ENCODE peak calls at places on chromosomes 7 and 10, in six cellular contexts. C is mammary epithelial cell; P is CD8-positive, alpha-beta T cell; V is PC-9; G is WERI-Rb-1; E is naive thymus-derived CD4-positive, alpha-beta T cell. L is an unnamed sample.

GRCh38 chr10:8402469-8403074 is 348.1 kb downstream of the GATA3 start:
- DNase-seq in P (peak), E (peak), V (no peak), C (no peak), G (no peak), L (no peak)

GRCh38 chr10:112957589-112958202 is 7.6 kb downstream of the TCF7L2 start:
- DNase-seq in G (no peak), V (no peak), C (no peak), E (no peak), P (no peak), L (no peak)

GRCh38 chr10:8049874-8050560 is 4.5 kb upstream of the GATA3 start:
- DNase-seq in V (no peak), E (peak), C (peak), G (no peak), P (no peak), L (no peak)

GRCh38 chr7:155291729-155292128 is 5.9 kb upstream of the INSIG1 start:
- DNase-seq in V (no peak), C (no peak), E (no peak), P (no peak), G (no peak), L (no peak)

GRCh38 chr10:6014241-6014761 is 37.0 kb upstream of the IL15RA start:
- DNase-seq in V (no peak), G (peak), P (peak), E (peak), C (peak), L (peak)

GRCh38 chr7:110620336-110620735 is 470.6 kb upstream of the LRRN3 start:
- DNase-seq in P (no peak), G (no peak), E (no peak), V (no peak), C (no peak), L (no peak)

GRCh38 chr7:80372415-80372814 is 139.4 kb downstream of the GNAT3 start:
- DNase-seq in P (no peak), C (no peak), G (no peak), V (no peak), E (no peak), L (no peak)

GRCh38 chr10:46543379-46544014 is 13.0 kb downstream of the GPRIN2 start:
- DNase-seq in P (no peak), V (no peak), E (no peak), C (no peak), G (peak), L (peak)

GRCh38 chr7:117384693-117385092 is 42.6 kb downstream of the ASZ1 start:
- DNase-seq in C (no peak), E (no peak), G (no peak), P (no peak), V (no peak), L (no peak)

GRCh38 chr7:83996879-83997278 is 197.7 kb downstream of the SEMA3A start:
- DNase-seq in E (no peak), P (no peak), C (peak), G (no peak), V (no peak), L (no peak)

GRCh38 chr10:69057951-69058297 is 30.0 kb upstream of the SRGN start:
- DNase-seq in V (peak), C (peak), P (no peak), G (no peak), E (no peak), L (peak)

GRCh38 chr7:43956022-43956421 is 29.8 kb downstream of the UBE2D4 start:
- DNase-seq in E (peak), P (no peak), G (no peak), V (no peak), C (no peak), L (no peak)

GRCh38 chr7:27873981-27874957 is 134.3 kb downstream of the TAX1BP1 start:
- DNase-seq in C (peak), P (no peak), G (no peak), V (peak), E (no peak), L (peak)

GRCh38 chr7:137978464-137979237 is 23.2 kb downstream of the CREB3L2 start:
- DNase-seq in E (no peak), C (peak), P (no peak), G (no peak), V (peak), L (peak)

GRCh38 chr10:3424102-3424803 is 251.7 kb upstream of the PITRM1 start:
- DNase-seq in V (no peak), G (no peak), P (no peak), C (no peak), E (no peak), L (peak)

GRCh38 chr10:62652114-62652513 is 152.4 kb upstream of the ADO start:
- DNase-seq in G (no peak), E (no peak), P (no peak), C (peak), V (no peak), L (no peak)

GRCh38 chr10:18367840-18368239 is 227.6 kb downstream of the CACNB2 start:
- DNase-seq in E (no peak), V (no peak), C (no peak), P (no peak), G (no peak), L (no peak)
- H3K4me3 ChIP-seq in E (no peak), V (no peak), C (no peak), P (no peak), G (no peak), L (no peak)

GRCh38 chr7:150341263-150342118 is at the start of gene RARRES2:
- DNase-seq in V (no peak), P (no peak), G (no peak), E (no peak), C (no peak), L (no peak)
- H3K27ac ChIP-seq in V (no peak), P (no peak), G (no peak), E (no peak), C (no peak), L (no peak)

DNA sequence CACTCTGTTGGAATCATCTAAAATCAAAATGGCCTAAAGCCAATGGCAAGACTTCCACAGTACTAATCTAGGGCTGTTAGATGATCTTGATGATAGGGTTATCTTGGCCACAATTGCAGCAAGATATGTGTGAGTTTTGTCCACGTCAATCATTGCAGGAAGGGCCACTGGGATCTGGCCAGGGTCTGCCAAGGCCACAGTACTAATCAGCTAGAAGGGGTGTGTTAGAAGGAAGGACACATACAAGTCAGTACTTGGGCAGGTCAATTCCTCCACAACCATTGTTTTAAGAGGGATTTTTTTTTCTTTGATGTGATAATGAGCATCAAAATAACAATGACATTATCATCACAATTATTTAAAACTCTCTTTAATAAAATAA is 1.6 kb downstream of the LMOD2 start:
- DNase-seq in G (no peak), E (no peak), V (no peak), C (no peak), P (no peak), L (no peak)
- H3K4me3 ChIP-seq in G (no peak), E (no peak), V (no peak), C (no peak), P (no peak), L (no peak)

GRCh38 chr7:55381696-55382095 is 16.6 kb downstream of the LANCL2 start:
- DNase-seq in G (no peak), E (no peak), V (no peak), C (no peak), P (no peak), L (no peak)
- H3K27ac ChIP-seq in G (no peak), E (no peak), V (no peak), C (no peak), P (no peak), L (no peak)

GRCh38 chr7:3464900-3465622 is 164.0 kb downstream of the SDK1 start:
- DNase-seq in E (peak), G (no peak), P (peak), V (no peak), C (no peak), L (no peak)
- H3K4me3 ChIP-seq in E (no peak), G (no peak), P (no peak), V (no peak), C (no peak), L (no peak)

DNA sequence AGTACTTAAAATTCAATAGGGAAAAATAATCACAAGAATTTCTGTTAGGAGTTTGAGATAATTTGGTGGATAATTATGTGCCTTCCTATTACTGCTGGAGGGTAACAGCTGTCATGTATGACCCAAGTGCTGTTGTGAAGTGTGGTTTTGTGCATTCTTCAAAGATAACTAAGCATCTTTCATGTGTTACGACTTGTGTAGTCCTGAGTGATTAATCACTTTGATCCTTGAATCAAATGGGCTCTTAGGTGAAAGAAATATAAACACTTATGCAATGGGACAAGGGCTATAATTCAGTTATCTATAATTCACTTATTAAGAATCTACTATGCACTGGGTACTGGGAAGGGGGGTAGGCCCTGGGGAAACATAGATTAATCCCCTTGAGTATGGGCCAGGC is 89.0 kb downstream of the CH25H start:
- DNase-seq in E (no peak), V (no peak), C (peak), G (no peak), P (no peak), L (no peak)
- H3K27ac ChIP-seq in E (no peak), V (no peak), C (no peak), G (no peak), P (no peak), L (no peak)

GRCh38 chr10:123995461-123996131 is 97.8 kb downstream of the CHST15 start:
- DNase-seq in G (peak), C (peak), V (peak), E (no peak), P (no peak), L (peak)

GRCh38 chr10:123996302-123996701 is 97.1 kb downstream of the CHST15 start:
- DNase-seq in C (no peak), V (no peak), P (no peak), G (no peak), E (no peak), L (no peak)

GRCh38 chr10:123995082-123995460 is 98.3 kb downstream of the CHST15 start:
- DNase-seq in P (no peak), V (no peak), G (no peak), C (no peak), E (no peak), L (no peak)

GRCh38 chr10:123993534-123994416 is 99.6 kb downstream of the CHST15 start:
- DNase-seq in V (no peak), C (no peak), P (no peak), E (no peak), G (no peak), L (no peak)

GRCh38 chr10:123994417-123995081 is 98.8 kb downstream of the CHST15 start:
- DNase-seq in V (peak), E (peak), P (peak), G (peak), C (peak), L (peak)
- H3K4me3 ChIP-seq in V (peak), E (peak), P (peak), G (peak), C (peak), L (no peak)

GRCh38 chr7:35356495-35356894 is 102.6 kb upstream of the TBX20 start:
- DNase-seq in P (no peak), C (no peak), E (no peak), V (no peak), G (no peak), L (no peak)
- H3K27ac ChIP-seq in P (no peak), C (no peak), E (no peak), V (no peak), G (no peak), L (no peak)